ENCODE peak calls at places on chromosomes 5 and 9, in six cellular contexts. P, C, U, D, M and Y are unnamed samples.

GRCh38 chr5:86461169-86461956 is 156.4 kb upstream of the COX7C start:
- DNase-seq in P (no peak), C (no peak), U (no peak), D (no peak), M (peak), Y (no peak)

GRCh38 chr5:150129813-150130492 is 25.7 kb downstream of the PDGFRB start:
- DNase-seq in P (peak), C (peak), U (peak), D (peak), M (peak), Y (peak)

GRCh38 chr9:136725612-136726011 is 13.2 kb downstream of the DIPK1B start:
- DNase-seq in P (no peak), C (no peak), U (no peak), D (no peak), M (no peak), Y (no peak)

GRCh38 chr9:34254141-34254913 is 74.7 kb downstream of the KIF24 start:
- DNase-seq in P (peak), C (no peak), U (no peak), D (no peak), M (no peak), Y (no peak)

GRCh38 chr5:174733836-174734235 is 9.5 kb downstream of the MSX2 start:
- DNase-seq in P (no peak), C (no peak), U (no peak), D (no peak), M (no peak), Y (no peak)

GRCh38 chr9:100668024-100668423 is 90.1 kb downstream of the CAVIN4 start:
- DNase-seq in P (no peak), C (no peak), U (no peak), D (no peak), M (no peak), Y (no peak)

GRCh38 chr9:79023134-79023577 is 548.6 kb upstream of the TLE4 start:
- DNase-seq in P (peak), C (no peak), U (no peak), D (no peak), M (no peak), Y (no peak)

GRCh38 chr9:86500667-86501435 is 146.6 kb upstream of the TUT7 start:
- DNase-seq in P (no peak), C (no peak), U (no peak), D (no peak), M (no peak), Y (no peak)

GRCh38 chr5:101590384-101590783 is 687.3 kb upstream of the ST8SIA4 start:
- DNase-seq in P (peak), C (no peak), U (peak), D (no peak), M (no peak), Y (peak)

GRCh38 chr9:136955943-136956335 is 3.9 kb downstream of the LCN12 start:
- DNase-seq in P (no peak), C (no peak), U (no peak), D (no peak), M (no peak), Y (no peak)

GRCh38 chr9:131160416-131161112 is 35.2 kb downstream of the NUP214 start:
- DNase-seq in P (no peak), C (no peak), U (no peak), D (no peak), M (no peak), Y (no peak)

GRCh38 chr5:100464418-100464817 is 70.8 kb upstream of the FAM174A start:
- DNase-seq in P (no peak), C (no peak), U (no peak), D (peak), M (no peak), Y (no peak)

GRCh38 chr5:148145916-148146315 is 22.4 kb upstream of the SPINK14 start:
- DNase-seq in P (no peak), C (no peak), U (no peak), D (no peak), M (peak), Y (peak)

GRCh38 chr5:79759436-79759835 is 69.8 kb downstream of the CMYA5 start:
- DNase-seq in P (no peak), C (no peak), U (no peak), D (no peak), M (no peak), Y (no peak)

GRCh38 chr9:8183618-8184017 is 384.0 kb upstream of the DMAC1 start:
- DNase-seq in P (no peak), C (no peak), U (no peak), D (no peak), M (no peak), Y (no peak)
- TF ChIP-seq JUND in P (no peak), C (no peak), U (no peak), D (no peak), M (no peak), Y (no peak)

DNA sequence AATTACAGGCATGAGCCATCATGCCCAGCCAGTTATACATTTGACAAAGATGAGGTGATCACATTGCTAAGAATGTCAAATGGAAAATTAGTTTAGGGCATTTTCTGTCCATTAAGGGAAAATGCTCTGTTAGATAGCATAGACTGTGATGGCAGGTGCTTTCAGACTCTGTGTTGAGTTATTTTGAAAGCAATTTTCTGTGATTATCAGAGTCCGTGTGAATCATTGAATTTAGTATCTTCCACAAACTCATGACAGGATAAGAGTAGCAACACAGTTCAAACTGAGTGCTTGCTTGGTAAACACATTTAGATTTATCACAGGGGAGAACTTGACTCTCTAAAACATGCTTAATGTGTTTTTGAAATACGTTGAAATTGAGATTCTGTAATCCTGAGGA is 69.0 kb downstream of the GAPVD1 start:
- DNase-seq in P (no peak), C (no peak), U (no peak), D (no peak), M (no peak), Y (no peak)
- TF ChIP-seq JUND in P (no peak), C (no peak), U (no peak), D (no peak), M (no peak), Y (no peak)

GRCh38 chr9:134283111-134283515 is 43.1 kb upstream of the RXRA start:
- DNase-seq in P (no peak), C (no peak), U (no peak), D (no peak), M (no peak), Y (no peak)
- TF ChIP-seq JUND in P (no peak), C (no peak), U (no peak), D (no peak), M (no peak), Y (no peak)

GRCh38 chr5:42514759-42515158 is 91.5 kb downstream of the GHR start:
- DNase-seq in P (no peak), C (no peak), U (no peak), D (peak), M (peak), Y (no peak)
- TF ChIP-seq JUND in P (no peak), C (no peak), U (no peak), D (no peak), M (no peak), Y (no peak)